ENCODE peak calls at places on chromosomes 2 and 18, in four cellular contexts. U, N, P and I are unnamed samples.

GRCh38 chr18:3599861-3600260 is 149.9 kb downstream of the TGIF1 start:
- DNase-seq in U (no peak), N (no peak), P (no peak), I (no peak)

GRCh38 chr2:100554788-100555407 is 7.9 kb upstream of the PDCL3 start:
- DNase-seq in U (no peak), N (peak; percentile 42), P (no peak), I (no peak)

GRCh38 chr2:129277611-129278010 is 701.9 kb upstream of the RAB6C start:
- DNase-seq in U (no peak), N (no peak), P (no peak), I (no peak)

GRCh38 chr2:237048595-237048994 is 37.1 kb upstream of the COPS8 start:
- DNase-seq in U (no peak), N (no peak), P (no peak), I (no peak)

GRCh38 chr2:159126653-159127052 is 158.2 kb downstream of the TANC1 start:
- DNase-seq in U (no peak), N (no peak), P (no peak), I (no peak)

GRCh38 chr18:79787527-79788095 is 10.1 kb upstream of the KCNG2 start:
- DNase-seq in U (no peak), N (no peak), P (no peak), I (no peak)

GRCh38 chr2:38245114-38245641 is 131.9 kb downstream of the ATL2 start:
- DNase-seq in U (no peak), N (no peak), P (no peak), I (no peak)

GRCh38 chr2:106193491-106193976 is 567 bp downstream of the UXS1 start:
- DNase-seq in U (peak; percentile 34), N (peak; percentile 44), P (peak; percentile 15), I (peak; percentile 51)

GRCh38 chr2:126657146-126657635 is 1.2 kb downstream of the GYPC start:
- DNase-seq in U (no peak), N (peak; percentile 67), P (no peak), I (peak; percentile 42)

GRCh38 chr2:127050803-127051115 is 56.2 kb downstream of the BIN1 start:
- DNase-seq in U (no peak), N (no peak), P (no peak), I (no peak)

GRCh38 chr2:12169060-12169406 is 422.6 kb downstream of the LPIN1 start:
- DNase-seq in U (no peak), N (no peak), P (no peak), I (no peak)

GRCh38 chr18:45352874-45353273 is 262.4 kb upstream of the SLC14A2 start:
- DNase-seq in U (no peak), N (no peak), P (no peak), I (no peak)

GRCh38 chr2:56239030-56239429 is 55.2 kb downstream of the CCDC85A start:
- DNase-seq in U (no peak), N (no peak), P (no peak), I (no peak)

GRCh38 chr18:596288-596881 is 403 bp upstream of the CLUL1 start:
- DNase-seq in U (peak; percentile 56), N (peak; percentile 18), P (peak; percentile 43), I (no peak)

GRCh38 chr2:28271914-28272240 is 120.8 kb upstream of the FOSL2 start:
- DNase-seq in U (no peak), N (no peak), P (no peak), I (no peak)

GRCh38 chr2:172438064-172438421 is 10.7 kb downstream of the ITGA6 start:
- DNase-seq in U (no peak), N (no peak), P (no peak), I (no peak)

GRCh38 chr2:48283870-48284269 is 246.1 kb upstream of the STON1 start:
- DNase-seq in U (no peak), N (no peak), P (no peak), I (no peak)

GRCh38 chr2:1830936-1831616 is 86.8 kb upstream of the PXDN start:
- DNase-seq in U (no peak), N (no peak), P (no peak), I (no peak)

GRCh38 chr2:60961457-60961856 is 56.1 kb upstream of the PEX13 start:
- DNase-seq in U (no peak), N (no peak), P (no peak), I (no peak)

GRCh38 chr18:715626-716025 is 3.2 kb upstream of the ENOSF1 start:
- DNase-seq in U (no peak), N (no peak), P (no peak), I (no peak)

GRCh38 chr2:105969552-105969951 is 224.5 kb downstream of the UXS1 start:
- DNase-seq in U (no peak), N (no peak), P (peak; percentile 14), I (no peak)

GRCh38 chr2:189407161-189407943 is 33.9 kb upstream of the WDR75 start:
- DNase-seq in U (no peak), N (no peak), P (no peak), I (no peak)

GRCh38 chr2:71801969-71802368 is 345.7 kb downstream of the CYP26B1 start:
- DNase-seq in U (peak; percentile 24), N (no peak), P (peak; percentile 42), I (no peak)

DNA sequence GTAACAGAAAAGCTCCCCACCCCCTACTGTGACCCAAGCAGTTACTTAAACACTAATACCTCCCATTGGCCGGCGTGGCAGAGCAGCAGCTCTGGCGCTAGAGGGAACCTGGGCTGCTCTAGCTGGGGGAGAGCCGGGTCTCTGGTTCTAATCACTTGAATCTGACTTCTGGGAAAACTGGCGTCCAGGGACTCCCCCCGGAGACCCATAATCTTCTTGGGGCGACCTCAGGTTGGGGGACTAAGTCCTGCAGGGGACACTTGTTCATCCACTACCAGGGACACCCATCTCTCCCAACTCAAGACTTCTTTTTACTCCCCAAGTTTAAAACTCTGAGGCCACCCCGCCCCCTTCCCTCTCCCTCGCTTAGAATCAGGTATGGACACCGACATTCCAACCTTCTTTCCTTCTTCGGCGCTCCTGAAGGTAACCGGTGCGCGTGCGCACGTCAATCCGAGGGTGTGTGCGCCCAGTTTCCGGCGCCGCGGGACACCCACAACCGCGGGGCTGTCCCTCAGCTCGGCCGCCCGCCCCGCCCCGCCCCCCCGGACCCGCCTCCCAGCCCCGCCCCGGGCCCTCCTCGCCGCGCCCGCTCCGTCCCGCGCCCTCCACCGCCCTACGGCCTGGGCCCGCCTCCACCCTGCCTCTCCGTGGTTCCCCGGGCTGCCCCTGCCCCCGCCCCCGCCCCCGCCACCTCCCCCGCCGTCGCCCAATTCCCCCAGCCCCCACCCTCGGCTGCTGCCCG is at the start of gene ERICH2:
- DNase-seq in U (peak; percentile 86), N (peak; percentile 38), P (peak; percentile 81), I (peak; percentile 86)
- TF ChIP-seq POLR2A in U (peak; percentile 71), N (no peak), P (peak; percentile 23), I (no peak)

GRCh38 chr2:64329848-64330247 is 124.1 kb upstream of the LGALSL start:
- DNase-seq in U (no peak), N (no peak), P (no peak), I (peak; percentile 54)
- H3K27ac ChIP-seq in U (no peak overlapping the region), N (peak overlapping the region; percentile 25), P (no peak overlapping the region), I (peak overlapping the region; percentile 41)

GRCh38 chr2:234309431-234309830 is 187.4 kb downstream of the ARL4C start:
- DNase-seq in U (no peak), N (no peak), P (no peak), I (no peak)

GRCh38 chr2:234310166-234310565 is 186.7 kb downstream of the ARL4C start:
- DNase-seq in U (no peak), N (no peak), P (no peak), I (no peak)

GRCh38 chr2:234307322-234307961 is 189.4 kb downstream of the ARL4C start:
- DNase-seq in U (no peak), N (no peak), P (no peak), I (no peak)

GRCh38 chr2:234308073-234308813 is 188.6 kb downstream of the ARL4C start:
- DNase-seq in U (no peak), N (no peak), P (no peak), I (no peak)

DNA sequence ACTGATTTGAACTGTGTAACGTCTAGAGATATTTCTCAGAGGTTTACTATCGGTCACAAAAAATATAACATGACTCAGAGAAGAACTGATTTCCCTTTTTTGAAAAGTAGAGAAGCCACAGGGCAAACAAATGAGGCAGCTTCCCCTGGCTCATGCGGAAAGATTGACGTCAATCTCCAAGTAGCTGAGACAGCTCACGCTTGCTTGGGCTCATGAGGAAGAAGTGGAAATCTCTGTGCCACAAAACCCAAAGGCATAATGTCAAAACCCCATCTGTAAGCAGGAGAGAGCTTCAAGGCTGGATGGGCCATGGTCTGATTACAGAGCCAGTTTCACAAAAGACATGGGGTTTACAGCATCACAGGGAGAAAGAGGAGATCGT is 188.1 kb downstream of the ARL4C start:
- DNase-seq in U (no peak), N (peak; percentile 69), P (no peak), I (no peak)
- TF ChIP-seq POLR2A in U (no peak), N (no peak), P (no peak), I (no peak)

GRCh38 chr2:157250836-157251235 is 6.7 kb upstream of the GALNT5 start:
- DNase-seq in U (no peak), N (no peak), P (no peak), I (no peak)

GRCh38 chr2:157247068-157247407 is 10.5 kb upstream of the GALNT5 start:
- DNase-seq in U (no peak), N (no peak), P (no peak), I (no peak)

GRCh38 chr2:157244691-157245090 is 12.8 kb upstream of the GALNT5 start:
- DNase-seq in U (no peak), N (no peak), P (no peak), I (no peak)

GRCh38 chr2:157246212-157247067 is 11.1 kb upstream of the GALNT5 start:
- DNase-seq in U (no peak), N (no peak), P (no peak), I (no peak)

GRCh38 chr2:157245441-157246211 is 11.9 kb upstream of the GALNT5 start:
- DNase-seq in U (no peak), N (no peak), P (no peak), I (no peak)
- H3K27ac ChIP-seq in U (no peak overlapping the region), N (no peak overlapping the region), P (no peak overlapping the region), I (no peak overlapping the region)

GRCh38 chr18:61893971-61894750 is 1.4 kb upstream of the RNF152 start:
- DNase-seq in U (peak; percentile 80), N (peak; percentile 24), P (peak; percentile 11), I (peak; percentile 89)
- TF ChIP-seq POLR2A in U (peak; percentile 42), N (peak; percentile 79), P (no peak), I (no peak)

DNA sequence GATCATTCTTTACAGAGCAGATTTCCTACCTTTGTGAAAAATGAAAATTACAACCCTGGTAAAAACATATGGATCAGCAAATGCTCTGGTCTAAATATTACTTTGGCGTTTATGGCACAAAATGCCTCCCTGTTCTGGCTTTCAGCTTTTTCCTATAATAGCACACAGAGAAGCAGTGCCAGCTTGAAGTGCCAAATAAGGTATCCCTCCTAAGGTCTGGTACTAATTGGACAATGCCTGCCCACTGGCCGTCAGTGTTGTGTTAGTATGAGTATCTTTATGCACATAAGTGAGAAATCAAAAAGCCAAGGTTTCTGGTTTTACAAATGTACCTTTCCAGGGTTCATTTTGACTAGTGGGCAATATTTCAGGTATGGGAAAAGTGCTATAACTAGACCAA is 1293.7 kb upstream of the FAM98A start:
- DNase-seq in U (no peak), N (no peak), P (no peak), I (no peak)
- H3K27ac ChIP-seq in U (no peak overlapping the region), N (no peak overlapping the region), P (no peak overlapping the region), I (no peak overlapping the region)